ENCODE peak calls at places on chromosome 9, in five cellular contexts. S is stimulated activated CD4-positive, alpha-beta T cell treated with anti-CD3 and anti-CD28 coated beads, Interleukin-1b, Interleukin-23, amount 100 ng/mL, for 4 hours; W is tibial artery; H is MM.1S; M is SHP77. L is an unnamed sample.

GRCh38 chr9:96217756-96218693 is 84.0 kb downstream of the HSD17B3 start:
- DNase-seq in S (peak), W (peak), H (peak), M (peak), L (peak)

GRCh38 chr9:134130503-134131375 is 5.1 kb upstream of the WDR5 start:
- DNase-seq in S (no peak), W (no peak), H (no peak), M (peak), L (no peak)

GRCh38 chr9:134290603-134291451 is 35.4 kb upstream of the RXRA start:
- DNase-seq in S (no peak), W (no peak), H (no peak), M (no peak), L (no peak)

GRCh38 chr9:129428890-129429577 is 191.9 kb downstream of the C9orf50 start:
- DNase-seq in S (no peak), W (no peak), H (no peak), M (no peak), L (no peak)

GRCh38 chr9:83935276-83935890 is 14.2 kb upstream of the KIF27 start:
- DNase-seq in S (no peak), W (no peak), H (no peak), M (no peak), L (no peak)

GRCh38 chr9:93953492-93954435 is 1.4 kb downstream of the BARX1 start:
- DNase-seq in S (no peak), W (no peak), H (no peak), M (no peak), L (no peak)

GRCh38 chr9:116337015-116337414 is 183.4 kb downstream of the PAPPA start:
- DNase-seq in S (no peak), W (no peak), H (no peak), M (no peak), L (no peak)

GRCh38 chr9:33151007-33151557 is 16.1 kb downstream of the B4GALT1 start:
- DNase-seq in S (no peak), W (peak), H (no peak), M (no peak), L (no peak)

GRCh38 chr9:135107592-135108235 is 20.2 kb downstream of the OLFM1 start:
- DNase-seq in S (no peak), W (no peak), H (no peak), M (no peak), L (no peak)

GRCh38 chr9:35675204-35675603 is 1.5 kb downstream of the CA9 start:
- DNase-seq in S (no peak), W (no peak), H (no peak), M (no peak), L (no peak)

GRCh38 chr9:5099466-5099865 is 86.0 kb downstream of the INSL6 start:
- DNase-seq in S (no peak), W (no peak), H (no peak), M (no peak), L (no peak)

GRCh38 chr9:130095872-130096271 is 42.2 kb downstream of the GPR107 start:
- DNase-seq in S (no peak), W (no peak), H (no peak), M (no peak), L (no peak)

GRCh38 chr9:90142580-90142979 is 500.0 kb downstream of the DIRAS2 start:
- DNase-seq in S (peak), W (peak), H (peak), M (peak), L (no peak)

GRCh38 chr9:126809068-126809467 is 4.2 kb downstream of the ZBTB43 start:
- DNase-seq in S (no peak), W (no peak), H (no peak), M (no peak), L (no peak)

GRCh38 chr9:137834846-137835546 is 42.6 kb upstream of the CACNA1B start:
- DNase-seq in S (no peak), W (no peak), H (no peak), M (no peak), L (no peak)

GRCh38 chr9:33447404-33448158 is at the start of gene AQP3:
- DNase-seq in S (peak), W (peak), H (peak), M (peak), L (no peak)

GRCh38 chr9:118529210-118529609 is 825.0 kb downstream of the TLR4 start:
- DNase-seq in S (no peak), W (no peak), H (no peak), M (no peak), L (no peak)

GRCh38 chr9:136711751-136712689 is at the start of gene DIPK1B:
- DNase-seq in S (no peak), W (no peak), H (no peak), M (peak), L (no peak)

GRCh38 chr9:123426406-123426805 is 70.4 kb downstream of the CRB2 start:
- DNase-seq in S (no peak), W (no peak), H (peak), M (no peak), L (no peak)

GRCh38 chr9:95822583-95823431 is 52.7 kb upstream of the ERCC6L2 start:
- DNase-seq in S (no peak), W (no peak), H (peak), M (no peak), L (no peak)

GRCh38 chr9:109787735-109788134 is 7.7 kb downstream of the PALM2AKAP2 start:
- DNase-seq in S (no peak), W (no peak), H (no peak), M (no peak), L (no peak)

GRCh38 chr9:8600914-8601680 is 801.5 kb upstream of the DMAC1 start:
- DNase-seq in S (no peak), W (no peak), H (no peak), M (no peak), L (no peak)

GRCh38 chr9:35311891-35312639 is 150.3 kb downstream of the UNC13B start:
- DNase-seq in S (no peak), W (no peak), H (no peak), M (no peak), L (no peak)

GRCh38 chr9:95095619-95096355 is 221.7 kb downstream of the FANCC start:
- DNase-seq in S (no peak), W (no peak), H (no peak), M (no peak), L (no peak)

GRCh38 chr9:105329729-105330082 is 85.3 kb downstream of the SLC44A1 start:
- DNase-seq in S (no peak), W (no peak), H (no peak), M (no peak), L (no peak)

GRCh38 chr9:127066060-127066774 is 56.2 kb downstream of the ANGPTL2 start:
- DNase-seq in S (no peak), W (no peak), H (no peak), M (no peak), L (no peak)

GRCh38 chr9:96139592-96140251 is 162.3 kb downstream of the HSD17B3 start:
- DNase-seq in S (no peak), W (peak), H (no peak), M (peak), L (peak)